ENCODE peak calls at places on chromosome 2, in nine cellular contexts. C is endothelial cell of umbilical vein, B is spleen, R is A549, K is astrocyte, D is esophagus squamous epithelium, U is fibroblast of lung, T is psoas muscle, N is endodermal cell. J is an unnamed sample.

GRCh38 chr2:127647242-127648190 is 1.6 kb downstream of the GPR17 start:
- DNase-seq in T (peak; percentile 57), C (peak; percentile 74), U (peak; percentile 54), K (no peak), N (no peak), B (peak; percentile 72), D (no peak), R (no peak), J (no peak)

GRCh38 chr2:120177011-120177621 is 46.1 kb downstream of the TMEM185B start:
- DNase-seq in D (no peak), U (no peak), C (peak; percentile 20), N (no peak), B (peak; percentile 96), K (no peak), R (no peak), T (peak; percentile 34), J (no peak)

GRCh38 chr2:216635701-216636541 is 2.7 kb downstream of the IGFBP2 start:
- DNase-seq in U (peak; percentile 67), C (no peak), K (peak; percentile 45), B (no peak), N (peak; percentile 76), R (no peak), T (no peak), D (no peak), J (no peak)

GRCh38 chr2:109438773-109439191 is 175.0 kb downstream of the SEPTIN10 start:
- DNase-seq in D (no peak), B (no peak), T (peak; percentile 63), R (no peak), N (no peak), C (no peak), K (peak; percentile 75), U (peak; percentile 82), J (no peak)

GRCh38 chr2:143551946-143552655 is 422.9 kb downstream of the ARHGAP15 start:
- DNase-seq in U (peak; percentile 23), C (no peak), R (no peak), B (no peak), K (peak; percentile 8), T (no peak), D (no peak), N (no peak), J (no peak)

GRCh38 chr2:240900141-240900860 is 4.3 kb upstream of the MAB21L4 start:
- DNase-seq in U (no peak), D (no peak), T (no peak), C (no peak), B (peak; percentile 44), N (no peak), R (no peak), K (no peak), J (no peak)

GRCh38 chr2:107418713-107419112 is 408.0 kb upstream of the RGPD4 start:
- DNase-seq in R (no peak), U (no peak), N (no peak), B (no peak), K (no peak), C (no peak), D (no peak), T (no peak), J (no peak)

GRCh38 chr2:237791977-237792727 is 6.4 kb upstream of the RBM44 start:
- DNase-seq in D (no peak), B (no peak), K (no peak), C (no peak), N (peak; percentile 80), R (no peak), T (no peak), U (no peak), J (no peak)

GRCh38 chr2:133571249-133571648 is 3.0 kb upstream of the NCKAP5 start:
- DNase-seq in T (no peak), K (no peak), C (no peak), U (no peak), B (no peak), D (no peak), R (no peak), N (peak; percentile 84), J (no peak)

GRCh38 chr2:212607080-212607479 is 68.5 kb upstream of the ERBB4 start:
- DNase-seq in R (no peak), C (no peak), B (no peak), D (no peak), U (no peak), N (no peak), K (no peak), T (no peak), J (no peak)

GRCh38 chr2:79453918-79454317 is 58.9 kb upstream of the CTNNA2 start:
- DNase-seq in U (peak; percentile 2), R (no peak), K (peak; percentile 1), C (no peak), N (no peak), D (no peak), B (no peak), T (no peak), J (no peak)

GRCh38 chr2:216413882-216414281 is 1.6 kb downstream of the SMARCAL1 start:
- DNase-seq in K (no peak), U (no peak), C (no peak), R (no peak), T (no peak), B (no peak), N (no peak), D (no peak), J (no peak)

GRCh38 chr2:217959723-217960122 is 43.1 kb downstream of the TNS1 start:
- DNase-seq in K (peak; percentile 31), T (no peak), R (no peak), B (peak; percentile 38), C (no peak), U (peak; percentile 51), N (peak; percentile 74), D (no peak), J (no peak)

GRCh38 chr2:746697-747096 is 69.5 kb upstream of the TMEM18 start:
- DNase-seq in K (no peak), T (no peak), C (no peak), R (no peak), B (no peak), N (no peak), D (no peak), U (no peak), J (no peak)

GRCh38 chr2:106097370-106098000 is 96.6 kb downstream of the UXS1 start:
- DNase-seq in N (no peak), D (no peak), T (no peak), C (no peak), R (no peak), B (no peak), K (no peak), U (no peak), J (no peak)
- H3K9me3 ChIP-seq in N (no peaks in the 10 kb centered on the region), D (no peaks in the 10 kb centered on the region), T (no peaks in the 10 kb centered on the region), C (no peaks in the 10 kb centered on the region), R (no peaks in the 10 kb centered on the region), B (no peaks in the 10 kb centered on the region), K (no peaks in the 10 kb centered on the region), U (no peaks in the 10 kb centered on the region), J (no peaks in the 10 kb centered on the region)

DNA sequence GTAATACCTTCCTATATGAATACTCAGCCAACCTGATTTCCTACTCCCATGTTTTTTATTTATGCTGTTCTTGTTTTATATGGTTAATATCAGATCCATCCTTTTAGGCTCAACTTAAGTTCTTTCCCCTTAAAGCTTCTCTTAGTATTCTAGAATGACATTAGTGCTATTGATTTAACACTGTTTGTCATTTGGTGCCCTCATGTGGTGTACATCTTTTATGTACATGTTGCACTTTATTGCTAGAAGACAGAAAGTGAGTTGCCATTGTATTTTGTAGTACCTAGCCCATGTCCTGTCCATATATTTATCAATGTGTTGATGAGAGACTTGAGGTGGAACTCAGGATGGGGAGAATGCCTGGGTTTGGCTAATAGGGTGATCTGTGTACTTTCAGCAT is 2.5 kb downstream of the HTRA2 start:
- DNase-seq in N (no peak), C (peak; percentile 45), K (no peak), B (no peak), U (no peak), D (no peak), R (peak; percentile 55), T (no peak), J (no peak)
- TF ChIP-seq CTCF in N (no peak), C (peak; percentile 11), K (peak; percentile 7), B (no peak), U (peak; percentile 30), D (no peak), R (peak; percentile 70), T (no peak), J (no peak)

GRCh38 chr2:7525746-7526145 is 608.5 kb downstream of the RNF144A start:
- DNase-seq in B (no peak), C (no peak), D (no peak), N (no peak), R (no peak), K (no peak), U (no peak), T (no peak), J (no peak)
- H3K27ac ChIP-seq in B (no peak overlapping the region), C (no peak overlapping the region), D (no peak overlapping the region), N (no peak overlapping the region), R (no peak overlapping the region), K (no peak overlapping the region), U (no peak overlapping the region), T (no peak overlapping the region), J (no peak overlapping the region)

DNA sequence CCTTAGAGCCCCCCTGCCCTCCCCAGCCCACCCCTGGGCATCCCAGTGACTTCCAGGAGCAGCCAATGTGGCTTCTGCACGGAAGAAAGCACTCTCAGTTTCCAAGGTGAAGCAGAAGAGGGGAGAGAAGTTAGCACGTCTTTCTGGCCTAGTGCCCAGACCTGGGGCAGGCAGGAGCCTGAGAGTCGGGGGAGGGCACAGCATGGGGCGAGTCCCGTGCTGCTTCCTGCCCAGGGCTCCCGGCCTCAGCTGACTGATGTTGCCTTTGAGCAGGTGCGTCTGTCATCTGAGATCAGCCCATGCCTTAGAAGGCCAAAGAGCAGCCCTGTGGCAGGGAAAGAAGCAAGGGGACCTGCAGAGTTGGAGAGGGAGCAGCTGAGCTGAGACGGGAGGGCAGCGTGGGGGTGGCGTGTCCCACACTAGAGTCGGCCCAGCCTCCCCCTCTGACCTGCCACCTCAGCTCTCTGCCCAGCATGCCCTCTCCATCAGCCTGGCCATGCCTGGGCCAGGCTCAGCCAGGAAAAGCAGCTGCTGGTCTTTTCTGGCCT is 3.3 kb downstream of the KCNIP3 start:
- DNase-seq in D (no peak), U (no peak), C (no peak), T (no peak), N (peak; percentile 59), R (no peak), B (no peak), K (no peak), J (no peak)
- H3K9me3 ChIP-seq in D (no peaks in the 10 kb centered on the region), U (no peaks in the 10 kb centered on the region), C (no peaks in the 10 kb centered on the region), T (no peaks in the 10 kb centered on the region), N (no peaks in the 10 kb centered on the region), R (no peaks in the 10 kb centered on the region), B (no peaks in the 10 kb centered on the region), K (no peaks in the 10 kb centered on the region), J (no peaks in the 10 kb centered on the region)

DNA sequence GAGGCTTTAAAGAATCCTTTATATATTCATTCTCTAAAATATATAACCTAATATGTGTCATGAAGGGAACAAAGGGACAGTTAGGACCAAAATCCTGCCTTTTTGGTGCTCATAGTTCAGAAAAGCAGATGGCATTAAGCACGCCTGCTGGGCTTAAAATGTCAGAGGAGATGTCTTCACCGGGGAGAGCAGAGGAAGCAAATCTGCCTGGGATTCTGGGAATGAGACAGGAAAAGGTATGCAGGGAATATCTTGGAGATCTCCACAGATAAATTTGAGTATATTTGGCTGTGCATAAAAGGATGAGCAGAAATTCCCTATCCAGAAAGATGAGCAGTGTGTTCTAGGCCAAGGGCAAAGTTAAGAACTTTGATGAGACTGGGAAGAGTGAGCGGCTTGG is 45.5 kb downstream of the FSHR start:
- DNase-seq in N (no peak), K (no peak), B (no peak), C (no peak), T (no peak), U (no peak), D (no peak), R (no peak), J (no peak)
- TF ChIP-seq CTCF in N (no peak), K (no peak), B (no peak), C (no peak), T (no peak), U (no peak), D (no peak), R (no peak), J (no peak)

GRCh38 chr2:43293744-43294695 is 67.6 kb upstream of the ZFP36L2 start:
- DNase-seq in N (no peak), U (peak; percentile 99), B (no peak), C (peak; percentile 83), K (peak; percentile 99), T (no peak), R (peak; percentile 94), D (no peak), J (no peak)
- H3K27ac ChIP-seq in N (no peak overlapping the region), U (peak overlapping the region; percentile 71), B (peak overlapping the region; percentile 54), C (peak overlapping the region; percentile 57), K (peak overlapping the region; percentile 59), T (peak overlapping the region; percentile 86), R (peak overlapping the region; percentile 75), D (peak overlapping the region; percentile 51), J (peak overlapping the region; percentile 89)